ENCODE peak calls at places on chromosomes 3 and 15, in ten cellular contexts. C is activated naive CD8-positive, alpha-beta T cell treated with anti-CD3 and anti-CD28 coated beads, Interleukin-2, amount 50 U/mL, for 16 hours; A is BE2C; N is type B pancreatic cell; Y is transverse colon; G is tibial artery; M is naive thymus-derived CD8-positive, alpha-beta T cell; B is HEK293T; E is 8988T; K is heart left ventricle. V is an unnamed sample.

GRCh38 chr15:91027677-91028076 is 5.3 kb upstream of the VPS33B start:
- DNase-seq in K (no peak), N (no peak), G (no peak), C (no peak), B (no peak), E (no peak), A (no peak), Y (no peak), M (no peak), V (no peak)

GRCh38 chr15:80436511-80437307 is 32.5 kb downstream of the ARNT2 start:
- DNase-seq in N (no peak), Y (no peak), B (no peak), G (no peak), M (no peak), K (no peak), E (peak; percentile 25), C (no peak), A (no peak), V (no peak)

GRCh38 chr15:90334304-90334731 is 17.8 kb upstream of the ZNF774 start:
- DNase-seq in Y (peak; percentile 30), B (no peak), N (no peak), C (no peak), G (no peak), M (no peak), A (no peak), K (no peak), E (no peak), V (no peak)

GRCh38 chr3:116951610-116952009 is 242.0 kb downstream of the TUSC7 start:
- DNase-seq in M (no peak), A (no peak), B (no peak), G (no peak), N (no peak), C (no peak), Y (no peak), K (no peak), E (no peak), V (no peak)

GRCh38 chr3:98497381-98497780 is at the start of gene OR5K2:
- DNase-seq in G (no peak), C (no peak), E (no peak), M (no peak), Y (no peak), A (no peak), B (no peak), K (no peak), N (no peak), V (no peak)

GRCh38 chr3:72496055-72496690 is 352.1 kb downstream of the SHQ1 start:
- DNase-seq in C (no peak), N (no peak), Y (no peak), B (no peak), G (no peak), E (no peak), K (no peak), A (no peak), M (no peak), V (no peak)

GRCh38 chr3:151011427-151011826 is 38.9 kb upstream of the CLRN1 start:
- DNase-seq in E (no peak), B (no peak), K (no peak), Y (no peak), C (no peak), G (no peak), M (no peak), N (no peak), A (no peak), V (no peak)

GRCh38 chr3:27696906-27697305 is 25.2 kb downstream of the EOMES start:
- DNase-seq in G (no peak), M (no peak), B (no peak), K (no peak), A (no peak), E (no peak), N (no peak), C (no peak), Y (no peak), V (no peak)

GRCh38 chr3:69740103-69741021 is 1.1 kb downstream of the MITF start:
- DNase-seq in E (peak; percentile 35), Y (peak; percentile 59), B (peak; percentile 34), K (peak; percentile 40), C (no peak), A (no peak), M (no peak), N (no peak), G (peak; percentile 69), V (no peak)

GRCh38 chr3:184635126-184635525 is 73.5 kb downstream of the EPHB3 start:
- DNase-seq in B (no peak), Y (no peak), M (no peak), E (no peak), K (peak; percentile 64), C (no peak), N (no peak), A (peak; percentile 69), G (no peak), V (no peak)